ENCODE peak calls at places on chromosomes 3 and 15, in four cellular contexts. C is A549, F is endothelial cell of umbilical vein, T is HepG2. E is an unnamed sample.

GRCh38 chr3:189710620-189711388 is 79.6 kb downstream of the TP63 start:
- DNase-seq in T (no peak), F (peak; percentile 95), C (peak; percentile 86), E (no peak)

GRCh38 chr15:91919014-91919534 is 65.6 kb downstream of the SLCO3A1 start:
- DNase-seq in T (no peak), F (no peak), C (no peak), E (no peak)

GRCh38 chr3:28940530-28940929 is 340.3 kb upstream of the RBMS3 start:
- DNase-seq in C (no peak), F (peak; percentile 72), T (no peak), E (no peak)

GRCh38 chr3:156216852-156217251 is 96.5 kb downstream of the KCNAB1 start:
- DNase-seq in T (peak; percentile 75), C (no peak), F (no peak), E (no peak)

GRCh38 chr3:13016083-13016725 is 57.0 kb downstream of the IQSEC1 start:
- DNase-seq in T (no peak), C (no peak), F (no peak), E (peak; percentile 88)

GRCh38 chr3:18344306-18345014 is 80.7 kb downstream of the SATB1 start:
- DNase-seq in T (no peak), C (no peak), F (no peak), E (no peak)

GRCh38 chr3:56347219-56347871 is 120.9 kb downstream of the ERC2 start:
- DNase-seq in F (peak; percentile 24), C (peak; percentile 14), T (no peak), E (peak; percentile 63)

GRCh38 chr15:49852756-49853155 is 231.9 kb downstream of the DTWD1 start:
- DNase-seq in F (no peak), C (no peak), T (no peak), E (no peak)

GRCh38 chr15:73346735-73347312 is 21.9 kb downstream of the HCN4 start:
- DNase-seq in T (peak; percentile 27), C (peak; percentile 48), F (peak; percentile 21), E (peak; percentile 50)

GRCh38 chr3:149442845-149443544 is 31.5 kb upstream of the TM4SF4 start:
- DNase-seq in F (peak; percentile 77), T (no peak), C (no peak), E (peak; percentile 25)

GRCh38 chr15:68487087-68487843 is 55.3 kb upstream of the ITGA11 start:
- DNase-seq in T (no peak), C (peak; percentile 51), F (no peak), E (no peak)

GRCh38 chr3:126014252-126014651 is 45.3 kb downstream of the ROPN1B start:
- DNase-seq in C (no peak), T (no peak), F (no peak), E (no peak)

GRCh38 chr15:66679657-66680108 is 22.4 kb upstream of the SMAD6 start:
- DNase-seq in C (no peak), F (no peak), T (peak; percentile 89), E (no peak)

GRCh38 chr3:172582712-172583111 is 59.5 kb upstream of the TNFSF10 start:
- DNase-seq in T (no peak), F (no peak), C (no peak), E (no peak)

GRCh38 chr3:129228891-129229585 is 20.4 kb upstream of the COPG1 start:
- DNase-seq in T (peak; percentile 77), F (peak; percentile 53), C (peak; percentile 60), E (peak; percentile 26)

GRCh38 chr3:49671291-49672288 is 2.6 kb upstream of the APEH start:
- DNase-seq in T (peak; percentile 76), F (peak; percentile 69), C (peak; percentile 71), E (peak; percentile 77)

GRCh38 chr3:102361013-102361412 is 73.8 kb upstream of the ZPLD1 start:
- DNase-seq in C (no peak), F (no peak), T (no peak), E (no peak)

GRCh38 chr3:185846041-185846440 is 21.2 kb upstream of the IGF2BP2 start:
- DNase-seq in F (no peak), C (no peak), T (no peak), E (no peak)

GRCh38 chr15:85045615-85046014 is 64.0 kb downstream of the PDE8A start:
- DNase-seq in F (no peak), C (no peak), T (no peak), E (no peak)

GRCh38 chr3:142844339-142844977 is 44.4 kb downstream of the PCOLCE2 start:
- DNase-seq in T (peak; percentile 16), C (peak; percentile 50), F (peak; percentile 46), E (peak; percentile 62)

GRCh38 chr3:188076176-188076575 is 77.8 kb upstream of the LPP start:
- DNase-seq in T (no peak), C (no peak), F (no peak), E (no peak)

GRCh38 chr15:70801111-70801510 is 37.8 kb upstream of the UACA start:
- DNase-seq in C (no peak), T (no peak), F (no peak), E (no peak)

GRCh38 chr3:172530566-172530965 is 7.3 kb upstream of the TNFSF10 start:
- DNase-seq in F (peak; percentile 27), C (no peak), T (no peak), E (peak; percentile 91)

GRCh38 chr3:5162102-5162501 is 25.4 kb upstream of the EDEM1 start:
- DNase-seq in F (no peak), T (peak; percentile 26), C (no peak), E (no peak)

GRCh38 chr3:187679638-187680396 is 9.6 kb upstream of the SST start:
- DNase-seq in C (peak; percentile 66), F (peak; percentile 58), T (peak; percentile 73), E (peak; percentile 65)

GRCh38 chr15:54119056-54119455 is 140.8 kb downstream of the UNC13C start:
- DNase-seq in F (no peak), T (no peak), C (no peak), E (no peak)

GRCh38 chr3:40172560-40172959 is 136.9 kb upstream of the EIF1B start:
- DNase-seq in F (no peak), C (no peak), T (no peak), E (no peak)

GRCh38 chr3:46690798-46691197 is 2.7 kb downstream of the ALS2CL start:
- DNase-seq in C (peak; percentile 29), F (no peak), T (no peak), E (no peak)

GRCh38 chr3:89690649-89691048 is 583.2 kb downstream of the EPHA3 start:
- DNase-seq in C (no peak), T (no peak), F (no peak), E (no peak)

GRCh38 chr15:63255485-63255990 is 21.9 kb upstream of the APH1B start:
- DNase-seq in F (no peak), T (no peak), C (no peak), E (no peak)

GRCh38 chr15:99618941-99619411 is 53.2 kb downstream of the MEF2A start:
- DNase-seq in C (no peak), T (no peak), F (no peak), E (peak; percentile 16)

GRCh38 chr3:151085227-151085888 is at the start of gene MED12L:
- DNase-seq in F (peak; percentile 53), T (peak; percentile 30), C (peak; percentile 77), E (peak; percentile 72)

GRCh38 chr3:151434151-151434890 is 26.5 kb downstream of the IGSF10 start:
- DNase-seq in C (peak; percentile 77), T (no peak), F (no peak), E (no peak)

GRCh38 chr3:51684971-51685751 is 14.1 kb downstream of the TEX264 start:
- DNase-seq in T (no peak), F (peak; percentile 20), C (no peak), E (peak; percentile 26)

GRCh38 chr3:57637391-57637790 is 40.2 kb upstream of the ARF4 start:
- DNase-seq in C (no peak), T (no peak), F (no peak), E (no peak)

DNA sequence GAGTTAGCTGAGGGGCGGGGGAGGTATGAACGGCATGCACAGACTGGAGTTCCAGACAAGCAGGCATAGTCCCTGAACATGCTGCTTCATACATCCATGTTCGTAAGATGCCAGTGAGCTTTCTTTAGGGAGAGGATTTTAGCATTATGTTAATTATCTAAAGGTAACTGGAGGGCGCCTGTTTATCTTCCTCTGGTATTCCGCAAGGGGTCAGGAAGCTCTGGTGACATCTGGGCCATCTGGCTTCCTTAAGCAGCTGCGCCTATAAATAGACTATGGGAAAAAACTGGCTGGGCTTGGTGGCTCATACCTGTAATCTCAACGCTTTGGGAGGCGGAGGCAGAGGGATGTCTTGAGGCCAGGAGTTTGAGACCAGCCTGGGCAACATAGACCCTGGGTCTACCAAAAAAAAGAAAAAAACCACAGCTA is 1.5 kb upstream of the FBXO22 start:
- DNase-seq in C (no peak), T (no peak), F (no peak), E (no peak)
- TF ChIP-seq MYC in C (no peak), T (no peak), F (no peak), E (no peak)

DNA sequence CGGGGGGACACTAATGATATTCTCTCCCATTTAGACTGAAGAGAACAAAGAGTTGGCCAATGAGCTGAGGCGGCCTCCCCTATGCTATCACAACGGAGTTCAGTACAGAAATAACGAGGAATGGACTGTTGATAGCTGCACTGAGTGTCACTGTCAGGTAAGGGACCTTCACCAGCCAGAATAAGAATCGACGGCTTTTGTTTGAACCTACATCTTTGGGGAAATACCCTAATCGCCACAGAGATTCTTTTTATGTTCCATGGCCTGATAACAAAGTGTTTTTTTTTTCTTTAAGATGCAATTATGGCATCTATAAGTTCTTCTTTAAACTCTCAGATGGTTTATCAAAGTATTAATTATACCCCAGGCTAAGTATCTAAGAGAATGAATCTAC is 3.4 kb downstream of the THBS1 start:
- DNase-seq in T (no peak), C (no peak), F (no peak), E (no peak)
- TF ChIP-seq POLR2A in T (no peak), C (no peak), F (peak; percentile 99), E (no peak)

GRCh38 chr15:41772720-41773331 is 1.5 kb upstream of the MAPKBP1 start:
- DNase-seq in C (peak; percentile 71), F (peak; percentile 80), T (peak; percentile 73), E (peak; percentile 83)
- TF ChIP-seq MYC in C (no peak), F (no peak), T (no peak), E (no peak)

DNA sequence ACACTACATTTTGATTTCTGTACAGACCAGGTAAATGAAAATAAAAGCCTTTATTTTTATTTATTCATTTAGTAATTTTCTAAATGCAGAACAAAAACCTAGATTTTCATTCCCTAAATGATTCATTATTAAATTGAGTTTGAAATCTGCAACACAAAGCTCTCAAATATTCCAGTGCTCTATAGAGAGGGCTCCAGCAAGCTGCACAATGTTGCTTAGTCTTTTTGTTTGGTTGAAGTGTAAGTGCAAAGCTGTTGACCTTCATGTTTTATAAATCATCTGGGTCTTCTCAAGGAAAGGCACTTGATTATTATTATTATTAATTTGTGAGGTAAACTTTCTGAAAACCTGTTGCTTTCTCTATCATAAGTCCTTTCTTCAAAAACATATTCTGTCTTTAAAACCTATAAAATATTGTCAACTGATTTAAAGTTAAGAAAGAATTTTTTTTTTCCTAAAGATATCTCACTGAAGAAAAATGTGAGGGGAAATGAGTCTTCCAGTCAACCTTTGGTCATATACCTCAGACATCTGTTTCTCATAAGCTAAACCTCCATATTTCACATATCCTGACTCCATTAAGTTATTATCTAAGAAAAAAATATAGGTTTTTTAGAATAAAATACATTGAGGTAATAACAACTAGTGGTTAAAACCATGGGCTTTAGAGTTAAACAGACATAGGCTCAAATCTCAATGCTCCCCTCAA is 100.7 kb downstream of the ZIC4 start:
- DNase-seq in F (no peak), T (no peak), C (no peak), E (no peak)
- TF ChIP-seq POLR2A in F (no peak), T (no peak), C (no peak), E (no peak)

E was measured in NB4.